ENCODE peak calls at places on chromosomes 11 and 22, in four cellular contexts. D is mesendoderm, R is brain microvascular endothelial cell, N is foreskin fibroblast. X is an unnamed sample.

GRCh38 chr22:50144005-50144614 is 26.4 kb upstream of the PANX2 start:
- DNase-seq in D (peak; percentile 43), N (no peak), R (no peak), X (no peak)

GRCh38 chr11:78784321-78785061 is 209.8 kb upstream of the NARS2 start:
- DNase-seq in N (peak; percentile 90), D (no peak), R (peak; percentile 68), X (no peak)

GRCh38 chr11:8809605-8810272 is 101.2 kb upstream of the AKIP1 start:
- DNase-seq in R (no peak), N (peak; percentile 36), D (no peak), X (no peak)

GRCh38 chr22:26671317-26672059 is 14.1 kb downstream of the MIAT start:
- DNase-seq in D (no peak), N (no peak), R (no peak), X (peak; percentile 44)

GRCh38 chr11:100785148-100785983 is 98.3 kb downstream of the ARHGAP42 start:
- DNase-seq in N (no peak), R (no peak), D (peak; percentile 77), X (no peak)

GRCh38 chr11:8872017-8872416 is 39.0 kb upstream of the AKIP1 start:
- DNase-seq in R (no peak), N (peak; percentile 26), D (no peak), X (no peak)

GRCh38 chr11:88398372-88399140 is 61.0 kb upstream of the CTSC start:
- DNase-seq in R (peak; percentile 87), N (peak; percentile 84), D (peak; percentile 30), X (no peak)

GRCh38 chr11:6673523-6673922 is 9.6 kb downstream of the MRPL17 start:
- DNase-seq in R (no peak), N (no peak), D (no peak), X (no peak)

GRCh38 chr11:85759915-85760314 is 51.0 kb downstream of the SYTL2 start:
- DNase-seq in N (peak; percentile 93), R (peak; percentile 74), D (peak; percentile 57), X (no peak)

GRCh38 chr11:76291576-76292526 is 85.5 kb upstream of the WNT11 start:
- DNase-seq in N (no peak), D (no peak), R (no peak), X (no peak)

GRCh38 chr11:45907911-45908370 is 870 bp upstream of the FREY1 start:
- DNase-seq in D (no peak), N (peak; percentile 35), R (no peak), X (no peak)

GRCh38 chr11:59141673-59142460 is 789 bp upstream of the FAM111A start:
- DNase-seq in R (no peak), D (no peak), N (peak; percentile 66), X (no peak)

GRCh38 chr11:74265256-74265655 is 46.2 kb downstream of the P4HA3 start:
- DNase-seq in N (no peak), D (peak; percentile 59), R (no peak), X (no peak)

GRCh38 chr11:133968300-133968699 is 11.5 kb upstream of the IGSF9B start:
- DNase-seq in N (no peak), D (peak; percentile 34), R (no peak), X (peak; percentile 83)

GRCh38 chr11:119389611-119390254 is 8.2 kb upstream of the USP2 start:
- DNase-seq in R (no peak), D (peak; percentile 71), N (no peak), X (peak; percentile 84)

GRCh38 chr11:43955381-43956118 is 13.1 kb downstream of the C11orf96 start:
- DNase-seq in D (no peak), R (no peak), N (peak; percentile 66), X (no peak)

GRCh38 chr11:105767945-105768344 is 158.1 kb downstream of the GRIA4 start:
- DNase-seq in D (no peak), R (no peak), N (no peak), X (no peak)

GRCh38 chr22:45889539-45890350 is 87.2 kb downstream of the WNT7B start:
- DNase-seq in R (peak; percentile 24), D (no peak), N (no peak), X (no peak)

GRCh38 chr11:77301510-77301909 is at the start of gene GDPD4:
- DNase-seq in D (no peak), R (no peak), N (no peak), X (peak; percentile 67)

GRCh38 chr11:126544311-126545056 is 189.0 kb downstream of the ST3GAL4 start:
- DNase-seq in R (peak; percentile 25), N (peak; percentile 66), D (peak; percentile 83), X (peak; percentile 83)

GRCh38 chr11:24734742-24735141 is 237.9 kb downstream of the LUZP2 start:
- DNase-seq in D (no peak), N (no peak), R (no peak), X (no peak)

DNA sequence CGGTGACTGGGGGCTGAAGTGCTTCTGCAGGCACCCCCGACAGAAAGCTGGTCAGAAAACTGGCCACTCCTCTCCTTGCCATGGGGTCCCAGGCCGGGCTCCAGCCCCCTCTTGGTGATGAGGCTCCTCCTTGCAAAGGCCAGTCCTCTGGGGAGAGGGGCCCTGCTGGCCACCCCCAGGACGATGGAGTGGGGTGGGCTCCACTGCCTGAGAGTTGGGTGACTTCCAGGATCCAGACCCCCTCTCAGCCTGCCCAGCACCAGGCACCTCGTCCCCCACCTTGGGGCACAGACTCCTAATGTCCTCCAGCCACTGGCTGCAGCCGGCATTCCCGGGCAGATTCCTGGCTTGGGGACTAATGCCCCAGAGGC is 441 bp upstream of the RPS6KA4 start:
- DNase-seq in N (no peak), D (no peak), R (no peak), X (no peak)
- H3K4me3 ChIP-seq in N (peak overlapping the region; percentile 60), D (no peak overlapping the region), R (peak overlapping the region; percentile 48), X (peak overlapping the region; percentile 42)

GRCh38 chr22:27776410-27776958 is 25.1 kb downstream of the MN1 start:
- DNase-seq in D (no peak), N (peak; percentile 52), R (no peak), X (peak; percentile 76)
- H3K4me3 ChIP-seq in D (no peak overlapping the region), N (no peak overlapping the region), R (no peak overlapping the region), X (no peak overlapping the region)

GRCh38 chr22:27850000-27850465 is 48.5 kb upstream of the MN1 start:
- DNase-seq in R (no peak), D (peak; percentile 27), N (no peak), X (no peak)
- H3K4me3 ChIP-seq in R (no peak overlapping the region), D (no peak overlapping the region), N (no peak overlapping the region), X (no peak overlapping the region)

DNA sequence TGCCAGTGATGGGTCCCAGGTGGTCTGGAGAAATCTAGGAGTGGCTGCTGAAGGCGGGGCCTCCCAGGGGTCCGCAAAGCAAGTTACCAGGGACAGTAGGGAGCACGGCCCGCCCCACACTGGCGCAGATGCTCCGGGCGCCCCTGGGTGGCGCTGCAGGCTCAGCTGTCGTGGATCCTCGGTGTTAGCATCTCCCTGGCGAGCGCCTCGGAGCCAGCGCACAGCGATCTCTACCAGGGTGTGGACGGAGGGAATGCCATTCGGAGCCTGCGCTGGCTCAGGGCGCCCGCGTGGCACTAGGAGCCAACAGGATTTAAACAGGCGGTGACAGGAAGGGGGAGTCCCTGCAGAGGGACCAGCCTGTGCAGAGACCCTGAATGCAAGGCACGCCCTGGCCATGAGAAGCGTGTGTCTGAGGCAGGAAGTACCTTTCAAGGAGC is 20.2 kb downstream of the FADS3 start:
- DNase-seq in N (peak; percentile 95), D (peak; percentile 90), R (peak; percentile 73), X (peak; percentile 98)
- H3K4me3 ChIP-seq in N (peak overlapping the region; percentile 30), D (no peak overlapping the region), R (peak overlapping the region; percentile 31), X (no peak overlapping the region)

GRCh38 chr11:111359223-111360149 is 19.6 kb downstream of the POU2AF1 start:
- DNase-seq in N (no peak), R (no peak), D (peak; percentile 21), X (no peak)
- H3K4me3 ChIP-seq in N (no peak overlapping the region), R (no peak overlapping the region), D (no peak overlapping the region), X (no peak overlapping the region)

DNA sequence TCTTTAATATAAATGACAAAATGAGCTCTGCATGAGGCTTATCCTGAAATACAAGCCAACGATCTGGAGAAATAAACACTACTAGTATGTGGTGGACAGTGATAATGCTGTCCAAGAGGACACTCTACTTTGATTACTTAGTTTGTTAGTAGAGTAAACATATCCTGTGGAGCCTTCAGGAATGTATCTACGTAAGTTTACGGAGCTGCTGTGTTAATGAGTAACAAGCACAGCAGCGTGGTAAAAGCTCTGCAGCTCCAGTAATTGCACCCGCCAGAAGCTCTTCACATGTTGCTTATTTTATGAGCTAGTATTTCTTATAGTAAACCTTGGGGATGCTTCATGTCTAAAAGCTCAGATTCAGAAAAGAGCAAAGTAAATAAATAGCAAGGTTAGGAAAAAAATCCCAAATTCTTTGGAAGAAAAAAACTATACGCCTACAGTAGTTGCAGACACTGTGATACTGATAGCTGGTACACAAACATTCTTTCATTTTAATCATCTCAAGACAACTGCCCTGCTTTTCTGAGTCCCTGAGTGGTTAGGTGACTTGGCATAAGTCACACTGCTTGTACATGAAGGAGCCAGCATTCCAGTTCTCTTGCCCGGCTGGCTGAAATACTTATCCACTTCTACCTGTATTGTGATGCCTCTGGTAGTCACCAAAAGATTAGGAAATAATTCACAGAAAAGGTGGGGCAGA is 32.7 kb upstream of the CCDC34 start:
- DNase-seq in N (no peak), D (peak; percentile 72), R (no peak), X (no peak)
- H3K4me3 ChIP-seq in N (no peak overlapping the region), D (no peak overlapping the region), R (no peak overlapping the region), X (no peak overlapping the region)

GRCh38 chr11:60257956-60258722 is 15.2 kb upstream of the MS4A4E start:
- DNase-seq in N (no peak), R (no peak), D (no peak), X (no peak)

GRCh38 chr11:60251485-60252207 is 8.7 kb upstream of the MS4A4E start:
- DNase-seq in D (peak; percentile 70), R (peak; percentile 2), N (peak; percentile 7), X (no peak)

GRCh38 chr11:60252709-60253108 is 9.8 kb upstream of the MS4A4E start:
- DNase-seq in N (no peak), R (no peak), D (no peak), X (no peak)

DNA sequence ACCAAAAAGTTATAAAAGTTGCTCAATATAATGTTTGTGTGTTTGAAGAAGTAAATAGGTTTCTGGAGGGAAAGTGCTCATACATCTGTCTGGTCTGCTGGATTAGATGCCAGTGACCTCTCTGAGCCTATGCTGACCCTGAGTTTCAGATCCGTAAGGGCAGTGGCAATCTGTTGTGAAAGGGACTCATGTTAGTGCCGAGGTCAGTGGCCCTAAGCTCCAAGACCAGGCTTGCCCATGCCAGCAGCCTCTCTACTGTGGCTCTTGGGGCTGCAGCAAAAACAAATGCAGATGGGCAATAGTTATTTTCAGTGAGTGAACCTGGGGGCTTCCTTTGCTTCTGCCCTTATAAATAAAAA is 9.2 kb upstream of the MS4A4E start:
- DNase-seq in N (no peak), D (no peak), R (no peak), X (no peak)
- H3K4me3 ChIP-seq in N (no peak overlapping the region), D (no peak overlapping the region), R (no peak overlapping the region), X (no peak overlapping the region)

DNA sequence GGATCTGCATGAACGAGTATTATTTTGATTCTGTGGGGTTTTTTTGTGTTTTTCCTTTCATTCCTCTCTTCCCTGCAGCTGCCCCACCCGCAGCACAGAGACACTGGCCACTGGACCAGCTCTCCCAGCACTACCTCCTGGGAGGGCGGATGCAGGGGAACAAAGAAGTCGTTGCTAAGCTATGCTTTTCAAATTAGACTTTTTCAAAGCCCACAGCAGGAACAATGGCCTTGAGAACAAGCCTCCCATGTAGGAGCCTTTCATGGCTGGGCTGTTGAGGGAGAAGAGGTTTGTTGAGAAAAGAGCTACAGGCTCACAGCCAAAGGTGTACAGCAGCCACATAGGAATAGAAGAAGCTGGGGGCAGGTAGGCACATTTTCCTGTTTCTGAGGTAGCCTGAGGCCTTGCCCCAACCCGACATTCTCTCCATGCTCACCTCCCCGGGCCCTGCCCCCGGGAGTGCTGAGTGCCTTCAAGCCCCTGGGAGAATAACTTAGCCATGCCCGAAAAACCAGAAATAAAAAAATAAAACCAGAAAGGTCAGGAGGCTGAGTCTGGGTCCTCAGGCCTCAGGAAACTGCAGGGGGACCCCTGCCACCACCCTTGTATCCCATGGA is 20.5 kb upstream of the SYT12 start:
- DNase-seq in N (no peak), D (peak; percentile 36), R (no peak), X (peak; percentile 78)
- H3K4me3 ChIP-seq in N (no peak overlapping the region), D (no peak overlapping the region), R (no peak overlapping the region), X (no peak overlapping the region)

X was measured in H7.